ENCODE peak calls at places on chromosomes 16 and 17, in seven cellular contexts. P is non-pigmented ciliary epithelial cell; V is stimulated activated CD4-positive, alpha-beta T cell treated with anti-CD3 and anti-CD28 coated beads, Interleukin-2, amount 100 ng/mL, for 48 hours; N is HuH-7.5; R is GM20000; K is germinal center; Q is ELR. A is an unnamed sample.

GRCh38 chr17:16888413-16889087 is 83.4 kb downstream of the TNFRSF13B start:
- DNase-seq in K (no peak), N (no peak), P (no peak), Q (peak), R (no peak), V (no peak), A (no peak)

GRCh38 chr17:66673668-66674276 is 161.1 kb upstream of the CACNG5 start:
- DNase-seq in R (no peak), Q (peak), N (peak), K (peak), V (peak), P (peak), A (no peak)

GRCh38 chr17:41211845-41212466 is 14.5 kb upstream of the KRTAP9-2 start:
- DNase-seq in P (no peak), R (no peak), V (no peak), Q (peak), N (no peak), K (no peak), A (peak)

GRCh38 chr17:74527756-74528155 is 3.5 kb downstream of the CD300LB start:
- DNase-seq in V (no peak), N (no peak), K (no peak), Q (no peak), P (no peak), R (no peak), A (no peak)

GRCh38 chr17:82031303-82031884 is at the start of gene RAC3:
- DNase-seq in Q (peak), V (no peak), R (peak), K (no peak), P (no peak), N (peak), A (no peak)

GRCh38 chr17:4327638-4328037 is 38.8 kb downstream of the UBE2G1 start:
- DNase-seq in V (no peak), P (no peak), R (no peak), Q (peak), N (no peak), K (no peak), A (peak)

GRCh38 chr16:15778204-15778743 is 78.6 kb downstream of the MYH11 start:
- DNase-seq in K (no peak), Q (no peak), R (no peak), P (no peak), V (no peak), N (no peak), A (no peak)

GRCh38 chr17:81301195-81302144 is 6.4 kb upstream of the SLC38A10 start:
- DNase-seq in R (no peak), V (no peak), N (no peak), Q (no peak), K (no peak), P (no peak), A (no peak)

GRCh38 chr17:10121971-10122707 is 76.3 kb downstream of the GAS7 start:
- DNase-seq in V (no peak), P (no peak), K (no peak), Q (no peak), R (peak), N (no peak), A (no peak)

GRCh38 chr17:17175917-17176316 is 30.2 kb downstream of the PLD6 start:
- DNase-seq in N (no peak), Q (no peak), V (no peak), P (no peak), K (peak), R (no peak), A (no peak)

GRCh38 chr16:86965331-86965730 is 351.9 kb downstream of the C16orf95 start:
- DNase-seq in N (no peak), V (no peak), P (no peak), R (no peak), Q (no peak), K (no peak), A (no peak)

GRCh38 chr16:22681881-22682291 is 132.1 kb upstream of the HS3ST2 start:
- DNase-seq in V (no peak), Q (no peak), R (no peak), P (no peak), N (no peak), K (no peak), A (no peak)

GRCh38 chr17:9237661-9238301 is 216.5 kb downstream of the NTN1 start:
- DNase-seq in R (no peak), Q (no peak), P (no peak), K (no peak), V (no peak), N (no peak), A (no peak)

GRCh38 chr16:48542020-48542473 is 67.9 kb downstream of the N4BP1 start:
- DNase-seq in P (no peak), V (no peak), Q (peak), R (no peak), K (peak), N (peak), A (no peak)

GRCh38 chr17:41415833-41416335 is 8.5 kb downstream of the KRT37 start:
- DNase-seq in R (no peak), Q (peak), N (no peak), P (peak), K (no peak), V (no peak), A (no peak)

GRCh38 chr17:40362696-40363479 is 1.6 kb downstream of the GJD3 start:
- DNase-seq in Q (peak), K (peak), V (peak), P (no peak), R (peak), N (peak), A (no peak)

GRCh38 chr16:48452991-48453760 is 68.0 kb upstream of the SIAH1 start:
- DNase-seq in R (no peak), Q (no peak), K (no peak), N (no peak), P (no peak), V (no peak), A (no peak)

GRCh38 chr16:86388976-86389375 is 121.4 kb upstream of the FOXF1 start:
- DNase-seq in Q (no peak), R (no peak), K (no peak), P (no peak), N (no peak), V (no peak), A (no peak)

GRCh38 chr16:26700250-26700649 is 366.5 kb upstream of the C16orf82 start:
- DNase-seq in R (no peak), V (no peak), P (no peak), Q (no peak), K (no peak), N (no peak), A (no peak)

GRCh38 chr17:56596741-56597494 is 3.4 kb downstream of the NOG start:
- DNase-seq in N (no peak), R (no peak), Q (peak), V (no peak), K (no peak), P (no peak), A (no peak)

GRCh38 chr17:77325537-77325825 is 184.7 kb downstream of the SEC14L1 start:
- DNase-seq in P (no peak), K (no peak), Q (no peak), R (no peak), V (no peak), N (no peak), A (no peak)

GRCh38 chr16:85699628-85700027 is 10.9 kb upstream of the GINS2 start:
- DNase-seq in V (no peak), Q (peak), N (no peak), P (no peak), K (no peak), R (no peak), A (peak)

GRCh38 chr17:42387663-42388380 is 420 bp downstream of the STAT3 start:
- DNase-seq in Q (peak), K (peak), V (no peak), P (no peak), N (no peak), R (peak), A (no peak)

GRCh38 chr17:19672009-19672837 is 23.7 kb downstream of the ALDH3A2 start:
- DNase-seq in K (no peak), Q (no peak), N (no peak), R (no peak), P (no peak), V (no peak), A (no peak)

GRCh38 chr16:67430504-67431076 is 331 bp upstream of the HSD11B2 start:
- DNase-seq in Q (no peak), V (peak), P (no peak), K (peak), N (peak), R (no peak), A (no peak)

GRCh38 chr16:89325861-89326471 is 108.5 kb downstream of the ZNF778 start:
- DNase-seq in K (no peak), R (peak), N (no peak), Q (peak), P (no peak), V (no peak), A (no peak)

GRCh38 chr16:49547448-49547847 is 173.8 kb downstream of the C16orf78 start:
- DNase-seq in Q (no peak), K (no peak), R (no peak), V (no peak), P (no peak), N (no peak), A (no peak)

GRCh38 chr17:76370261-76370993 is 14.0 kb upstream of the SPHK1 start:
- DNase-seq in Q (peak), N (no peak), R (no peak), V (no peak), K (no peak), P (peak), A (peak)